ENCODE peak calls at places on chromosomes 2 and 18, in ten cellular contexts. G, W, O, H, X, A, Z, N, V and J are unnamed samples. For H3K4me1, the result is how much of the 10 kb centered on the place peaks cover.

GRCh38 chr2:172098650-172099471 is 3.8 kb downstream of the DLX2 start:
- DNase-seq in O (peak), W (no peak), N (peak), X (peak), H (peak), G (peak), V (no peak), A (peak), Z (no peak), J (peak)

GRCh38 chr2:164522561-164522981 is 98.7 kb downstream of the GRB14 start:
- DNase-seq in H (no peak), W (no peak), V (no peak), O (no peak), G (no peak), N (no peak), A (no peak), Z (no peak), X (no peak), J (no peak)

GRCh38 chr2:169509230-169509917 is at the start of gene KLHL41:
- DNase-seq in N (peak), O (no peak), X (no peak), H (no peak), A (no peak), V (no peak), W (peak), Z (no peak), G (no peak), J (no peak)

GRCh38 chr2:117631141-117631540 is 183.3 kb upstream of the DDX18 start:
- DNase-seq in V (no peak), W (no peak), Z (no peak), O (no peak), G (no peak), A (no peak), H (no peak), N (no peak), X (no peak), J (peak)

GRCh38 chr18:74775239-74775638 is 177.6 kb downstream of the ZNF407 start:
- DNase-seq in A (no peak), W (no peak), V (no peak), G (no peak), X (no peak), O (no peak), Z (no peak), N (peak), H (no peak), J (no peak)

GRCh38 chr2:199572571-199572970 is 114.8 kb upstream of the SATB2 start:
- DNase-seq in W (no peak), Z (no peak), X (no peak), A (no peak), V (no peak), N (no peak), O (no peak), G (no peak), H (no peak), J (no peak)

GRCh38 chr2:191171708-191172355 is 21.0 kb upstream of the STAT4 start:
- DNase-seq in G (peak), N (peak), X (no peak), H (no peak), A (no peak), W (no peak), V (no peak), Z (no peak), O (peak), J (no peak)

GRCh38 chr2:72006188-72006736 is 141.4 kb downstream of the CYP26B1 start:
- DNase-seq in V (no peak), A (peak), H (no peak), W (no peak), N (no peak), Z (no peak), O (peak), X (no peak), G (no peak), J (no peak)

GRCh38 chr2:208384637-208385036 is 22.0 kb upstream of the PTH2R start:
- DNase-seq in V (no peak), W (no peak), Z (no peak), A (no peak), H (no peak), O (no peak), G (no peak), N (no peak), X (no peak), J (no peak)

GRCh38 chr2:119683717-119684443 is 4.9 kb downstream of the TMEM177 start:
- DNase-seq in G (no peak), H (no peak), O (no peak), N (peak), W (no peak), Z (no peak), A (peak), X (no peak), V (no peak), J (peak)

GRCh38 chr2:240885566-240885965 is 10.4 kb downstream of the MAB21L4 start:
- DNase-seq in V (no peak), X (no peak), Z (no peak), A (no peak), N (no peak), G (no peak), H (peak), W (peak), O (no peak), J (no peak)

GRCh38 chr18:28766027-28766426 is 589.1 kb upstream of the CDH2 start:
- DNase-seq in O (no peak), H (no peak), W (no peak), G (no peak), V (no peak), A (no peak), X (no peak), Z (no peak), N (peak), J (no peak)

GRCh38 chr18:13570856-13571495 is 155.4 kb downstream of the FAM210A start:
- DNase-seq in H (no peak), A (peak), Z (no peak), O (no peak), V (no peak), X (no peak), W (no peak), G (no peak), N (peak), J (no peak)

GRCh38 chr2:187148059-187148714 is 299.2 kb upstream of the ZSWIM2 start:
- DNase-seq in X (no peak), H (no peak), O (no peak), N (no peak), A (no peak), Z (no peak), G (no peak), V (no peak), W (no peak), J (no peak)

GRCh38 chr2:68799615-68800400 is 65.2 kb downstream of the ARHGAP25 start:
- DNase-seq in A (no peak), X (no peak), H (no peak), W (no peak), V (no peak), Z (no peak), O (no peak), N (no peak), G (no peak), J (no peak)

GRCh38 chr18:32480581-32480980 is 9.9 kb upstream of the GAREM1 start:
- DNase-seq in O (peak), V (no peak), H (no peak), G (no peak), Z (no peak), A (no peak), W (no peak), N (peak), X (no peak), J (no peak)

GRCh38 chr2:85920810-85921545 is 32.2 kb upstream of the ST3GAL5 start:
- DNase-seq in Z (no peak), V (no peak), X (no peak), H (peak), O (peak), A (no peak), N (peak), W (peak), G (peak), J (no peak)

GRCh38 chr2:40281021-40281940 is 170.6 kb downstream of the SLC8A1 start:
- DNase-seq in Z (no peak), N (peak), G (no peak), H (peak), W (no peak), A (peak), O (peak), X (no peak), V (no peak), J (no peak)

GRCh38 chr2:158205215-158205614 is 103.5 kb downstream of the UPP2 start:
- DNase-seq in N (no peak), X (no peak), H (no peak), A (no peak), V (no peak), G (no peak), Z (no peak), W (no peak), O (no peak), J (no peak)

GRCh38 chr18:44651453-44651852 is 29.2 kb upstream of the SETBP1 start:
- DNase-seq in V (no peak), W (no peak), O (peak), H (no peak), N (peak), X (no peak), A (no peak), Z (no peak), G (peak), J (no peak)

GRCh38 chr18:62384610-62385097 is 59.5 kb downstream of the TNFRSF11A start:
- DNase-seq in H (no peak), O (peak), V (no peak), X (no peak), A (no peak), Z (no peak), G (peak), W (no peak), N (no peak), J (peak)

GRCh38 chr18:37254256-37254880 is 311.2 kb downstream of the CELF4 start:
- DNase-seq in O (peak), X (no peak), V (no peak), G (no peak), Z (no peak), H (no peak), N (no peak), W (no peak), A (no peak), J (no peak)
- H3K4me3 ChIP-seq in O (peak), X (no peak), V (no peak), G (peak), Z (no peak), H (peak), N (no peak), W (peak), A (peak), J (peak)

GRCh38 chr2:188976545-188977268 is 2.5 kb downstream of the COL3A1 start:
- DNase-seq in N (peak), X (no peak), Z (peak), O (peak), V (no peak), W (no peak), G (no peak), A (no peak), H (no peak), J (no peak)
- TF ChIP-seq CTCF in N (peak), X (no peak), Z (peak), O (peak), V (no peak), W (peak), G (no peak), A (peak), H (peak), J (no peak)

DNA sequence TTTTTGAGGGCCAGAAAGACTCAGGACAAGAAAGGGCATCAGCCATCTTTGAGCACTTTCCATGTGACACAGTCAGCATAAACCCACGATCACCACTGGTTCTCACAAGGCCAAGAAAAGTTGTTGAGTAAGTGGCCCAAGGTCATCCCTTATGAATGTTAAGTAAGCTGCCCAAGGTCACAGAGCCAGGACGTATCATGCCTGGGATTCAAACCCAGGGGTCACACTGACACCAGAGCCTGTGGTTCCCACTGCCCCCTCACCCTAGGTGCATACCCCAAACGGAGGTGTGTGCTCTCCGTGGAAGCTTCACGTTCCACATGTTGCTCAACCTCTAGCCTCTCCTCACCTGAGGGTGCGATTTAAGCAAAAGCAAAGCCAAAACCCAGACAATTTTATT is 2.3 kb upstream of the CTIF start:
- DNase-seq in A (no peak), H (no peak), Z (no peak), V (no peak), X (no peak), W (no peak), O (no peak), N (no peak), G (no peak), J (no peak)
- H3K4me1 ChIP-seq in A (under half), H (under half), Z (under half), V (under half), X (under half), W (under half), O (under half), N (under half), G (under half), J (under half)

GRCh38 chr2:156322103-156322671 is 10.3 kb downstream of the NR4A2 start:
- DNase-seq in Z (no peak), X (peak), N (no peak), A (no peak), G (no peak), O (no peak), H (no peak), W (no peak), V (no peak), J (no peak)

GRCh38 chr2:156321243-156321904 is 11.1 kb downstream of the NR4A2 start:
- DNase-seq in V (peak), A (no peak), G (no peak), O (no peak), N (no peak), X (peak), H (peak), Z (no peak), W (no peak), J (no peak)

GRCh38 chr2:156320491-156320896 is 12.0 kb downstream of the NR4A2 start:
- DNase-seq in Z (no peak), V (no peak), N (peak), H (peak), W (no peak), O (no peak), G (no peak), A (peak), X (peak), J (no peak)

GRCh38 chr2:156317631-156318030 is 14.9 kb downstream of the NR4A2 start:
- DNase-seq in W (no peak), O (no peak), Z (no peak), H (no peak), N (no peak), X (no peak), V (no peak), A (no peak), G (no peak), J (no peak)

DNA sequence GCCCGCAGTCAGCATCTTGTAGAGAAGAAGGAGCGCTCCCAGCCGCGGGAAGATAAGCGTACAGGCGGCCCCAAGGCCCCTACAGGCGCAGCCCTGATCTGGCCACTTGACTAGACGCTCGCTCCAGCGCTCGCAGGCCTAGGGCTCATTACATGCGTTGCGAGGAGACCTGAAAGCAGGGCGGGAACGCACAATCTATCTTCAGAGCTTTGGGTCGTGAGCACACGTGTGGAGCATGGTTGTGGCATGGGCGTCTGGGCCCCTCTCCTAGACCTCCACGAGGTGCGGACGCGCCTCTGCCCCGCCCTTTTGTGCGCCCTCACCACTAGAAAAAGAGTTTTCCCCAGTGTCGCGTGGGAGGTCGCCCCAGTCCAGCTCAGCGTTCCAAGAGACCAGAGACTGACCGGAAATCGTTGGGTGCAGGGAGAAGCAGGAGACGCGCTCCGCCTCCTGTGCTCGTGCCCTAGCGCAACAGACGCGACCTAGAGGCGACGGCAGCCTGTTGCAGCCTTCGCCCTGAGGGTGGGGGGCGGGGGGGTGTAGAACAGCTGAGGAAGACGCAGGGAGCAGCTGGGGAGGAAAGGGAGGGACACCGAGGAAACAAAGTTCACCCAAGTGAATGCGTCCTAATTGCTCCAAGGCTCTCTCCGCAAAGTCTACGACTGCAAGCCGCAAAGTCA is 12.6 kb downstream of the NR4A2 start:
- DNase-seq in A (peak), V (no peak), G (no peak), X (peak), N (peak), H (peak), O (peak), W (peak), Z (no peak), J (no peak)
- H3K4me3 ChIP-seq in A (peak), V (no peak), G (peak), X (no peak), N (peak), H (peak), O (peak), W (peak), Z (no peak), J (no peak)

GRCh38 chr18:37464287-37464686 is 101.3 kb downstream of the CELF4 start:
- DNase-seq in A (no peak), H (no peak), W (no peak), G (no peak), O (no peak), N (no peak), V (no peak), X (no peak), Z (no peak), J (no peak)

GRCh38 chr18:37458697-37459096 is 106.9 kb downstream of the CELF4 start:
- DNase-seq in W (no peak), V (no peak), O (no peak), H (no peak), G (no peak), X (no peak), Z (no peak), N (no peak), A (no peak), J (no peak)

GRCh38 chr18:37457337-37457736 is 108.3 kb downstream of the CELF4 start:
- DNase-seq in G (no peak), N (no peak), V (no peak), A (no peak), X (no peak), H (no peak), Z (no peak), W (no peak), O (no peak), J (no peak)

GRCh38 chr18:37457754-37458153 is 107.8 kb downstream of the CELF4 start:
- DNase-seq in H (no peak), N (no peak), V (no peak), X (no peak), Z (no peak), G (no peak), W (no peak), O (no peak), A (no peak), J (no peak)

GRCh38 chr18:37460616-37461015 is 105.0 kb downstream of the CELF4 start:
- DNase-seq in W (no peak), N (no peak), Z (no peak), G (no peak), O (no peak), H (no peak), A (no peak), X (no peak), V (no peak), J (no peak)
- TF ChIP-seq CTCF in W (no peak), N (no peak), Z (no peak), G (no peak), O (no peak), H (no peak), A (no peak), X (no peak), V (no peak), J (no peak)

DNA sequence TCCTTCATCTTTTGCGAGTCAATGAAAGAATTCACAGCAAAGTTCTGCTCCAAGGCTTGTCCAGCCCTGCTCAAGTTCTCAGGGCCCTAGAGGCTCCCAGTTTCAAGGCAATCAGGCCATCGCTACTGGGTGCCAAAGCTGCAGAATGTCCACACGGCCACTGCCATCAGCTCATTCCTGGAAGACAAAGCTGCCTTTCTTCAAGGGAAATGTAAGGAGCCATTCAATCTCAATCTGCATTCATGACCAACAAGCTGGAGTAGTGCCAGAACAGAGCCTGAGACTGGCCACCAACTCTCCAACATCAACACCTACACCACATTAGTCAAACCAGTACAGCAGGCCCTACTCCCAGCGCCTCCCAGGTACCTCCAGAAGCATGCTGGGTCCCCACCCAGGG is 202.2 kb downstream of the TCF4 start:
- DNase-seq in N (no peak), A (no peak), V (no peak), X (no peak), H (no peak), G (no peak), Z (no peak), W (no peak), O (no peak), J (no peak)
- H3K4me1 ChIP-seq in N (under half), A (under half), V (under half), X (under half), H (under half), G (under half), Z (under half), W (under half), O (under half), J (under half)

GRCh38 chr2:132267372-132267771 is 105.6 kb upstream of the ANKRD30BL start:
- DNase-seq in O (no peak), X (no peak), V (no peak), G (no peak), N (no peak), A (no peak), W (no peak), Z (no peak), H (no peak), J (no peak)
- H3K4me3 ChIP-seq in O (no peak), X (no peak), V (no peak), G (no peak), N (peak), A (peak), W (peak), Z (no peak), H (no peak), J (no peak)

DNA sequence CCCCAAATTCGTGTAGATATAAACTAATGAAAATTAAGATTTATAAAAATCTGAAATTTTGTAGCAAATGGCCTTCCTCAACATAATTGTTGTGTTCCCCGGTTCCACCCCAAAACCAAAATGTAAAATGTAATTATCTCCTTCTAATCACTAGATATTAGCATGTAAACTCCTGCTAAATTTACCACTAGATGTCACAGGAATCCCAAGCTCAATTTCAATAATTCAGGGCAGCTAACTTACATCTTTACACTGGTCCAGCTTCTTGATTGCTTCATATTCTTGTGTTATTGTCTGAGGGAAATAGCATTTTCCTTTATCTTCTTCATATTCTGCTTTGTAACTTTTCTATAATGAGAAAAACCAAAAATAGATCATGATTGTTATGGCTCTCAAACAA is 42.7 kb downstream of the NEB start:
- DNase-seq in Z (no peak), G (no peak), W (no peak), A (no peak), V (no peak), N (no peak), O (no peak), H (no peak), X (no peak), J (no peak)
- TF ChIP-seq CTCF in Z (no peak), G (no peak), W (no peak), A (no peak), V (no peak), N (no peak), O (no peak), H (no peak), X (no peak), J (no peak)